ENCODE peak calls at places on chromosomes 6 and 20, in six cellular contexts. J is Daoy; O is stimulated activated CD4-positive, alpha-beta T cell treated with anti-CD3 and anti-CD28 coated beads, Interleukin-15, amount 100 ng/mL, for 1 hour; S is NCI-H1417; V is epithelial cell of prostate; T is DMS 273 treated with DMSO at 0.1 percent for 48 hours. W is an unnamed sample.

GRCh38 chr6:127812985-127813681 is 87.7 kb downstream of the THEMIS start:
- DNase-seq in T (no peak), S (no peak), V (no peak), O (peak), J (peak), W (no peak)

GRCh38 chr6:70028246-70028645 is 161.9 kb downstream of the COL19A1 start:
- DNase-seq in V (no peak), S (no peak), O (no peak), J (no peak), T (no peak), W (no peak)

GRCh38 chr20:59752101-59752586 is 147.8 kb downstream of the PHACTR3 start:
- DNase-seq in J (no peak), S (no peak), T (no peak), O (no peak), V (no peak), W (no peak)

GRCh38 chr6:160261991-160262718 is 3.5 kb upstream of the SLC22A2 start:
- DNase-seq in V (no peak), S (no peak), T (no peak), O (no peak), J (peak), W (no peak)

GRCh38 chr20:41308290-41308691 is 9.2 kb downstream of the ZHX3 start:
- DNase-seq in T (no peak), S (no peak), J (peak), V (no peak), O (no peak), W (no peak)

GRCh38 chr6:41214559-41215238 is 13.4 kb upstream of the TREML4 start:
- DNase-seq in J (no peak), T (no peak), S (no peak), O (no peak), V (no peak), W (no peak)

GRCh38 chr6:147371325-147371724 is 137.2 kb upstream of the SAMD5 start:
- DNase-seq in T (no peak), S (no peak), V (no peak), J (no peak), O (no peak), W (no peak)

GRCh38 chr6:30556714-30556963 is 350 bp upstream of the GNL1 start:
- DNase-seq in V (no peak), T (no peak), O (no peak), J (no peak), S (no peak), W (no peak)

GRCh38 chr6:6592836-6593235 is 4.3 kb downstream of the LY86 start:
- DNase-seq in T (no peak), S (no peak), O (no peak), J (no peak), V (no peak), W (no peak)

W was measured in NCI-H2171.